ENCODE peak calls at places on chromosome X, in seven cellular contexts. T, P, R, H, U, A and W are unnamed samples.
A peak's percentile ranks its signal among the peaks of the same experiment; 100 is the strongest.

GRCh38 chrX:120731386-120731785 is 101.5 kb upstream of the C1GALT1C1 start:
- DNase-seq in T (no peak), H (no peak), P (no peak), U (no peak), A (no peak), R (no peak), W (no peak)

GRCh38 chrX:153598541-153599191 is at the start of gene CCNQ:
- DNase-seq in U (no peak), T (peak; percentile 31), P (no peak), A (no peak), H (no peak), R (peak; percentile 20), W (peak; percentile 36)

GRCh38 chrX:16797841-16798240 is 11.6 kb downstream of the TXLNG start:
- DNase-seq in P (no peak), T (no peak), A (no peak), R (no peak), H (no peak), U (no peak), W (no peak)

GRCh38 chrX:19630776-19631707 is 115.7 kb upstream of the MAP3K15 start:
- DNase-seq in R (no peak), P (no peak), H (no peak), A (no peak), U (no peak), T (peak; percentile 39), W (no peak)

GRCh38 chrX:132331532-132331931 is 112.3 kb upstream of the RAP2C start:
- DNase-seq in T (no peak), P (no peak), U (no peak), H (no peak), A (no peak), R (no peak), W (no peak)

GRCh38 chrX:2541603-2542002 is 40.8 kb upstream of the DHRSX start:
- DNase-seq in A (no peak), R (no peak), H (no peak), T (no peak), U (no peak), P (no peak), W (no peak)

GRCh38 chrX:152904151-152905080 is 6.5 kb downstream of the ZNF185 start:
- DNase-seq in R (peak; percentile 28), U (peak; percentile 35), A (no peak), T (peak; percentile 28), P (peak; percentile 52), H (peak; percentile 56), W (peak; percentile 68)

GRCh38 chrX:47796433-47796906 is 40.2 kb upstream of the ZNF81 start:
- DNase-seq in P (no peak), R (no peak), U (no peak), A (no peak), T (peak; percentile 2), H (no peak), W (peak; percentile 67)

GRCh38 chrX:119067023-119067739 is 5.6 kb upstream of the CT47C1 start:
- DNase-seq in A (no peak), P (peak; percentile 37), H (peak; percentile 50), T (peak; percentile 54), U (peak; percentile 3), R (peak; percentile 22), W (peak; percentile 47)

GRCh38 chrX:154370882-154371770 is 3.3 kb downstream of the FLNA start:
- DNase-seq in A (peak; percentile 96), P (peak; percentile 89), T (peak; percentile 94), U (peak; percentile 83), H (peak; percentile 77), R (peak; percentile 94), W (peak; percentile 92)

GRCh38 chrX:40646489-40647306 is 663 bp downstream of the CXorf38 start:
- DNase-seq in H (peak; percentile 6), A (peak; percentile 75), T (peak; percentile 26), P (peak; percentile 24), R (peak; percentile 31), U (peak; percentile 25), W (peak; percentile 24)

GRCh38 chrX:108399427-108400165 is 38.6 kb downstream of the COL4A6 start:
- DNase-seq in R (no peak), H (no peak), U (no peak), T (no peak), A (no peak), P (no peak), W (peak; percentile 84)

GRCh38 chrX:50889582-50889981 is 21.0 kb upstream of the BMP15 start:
- DNase-seq in T (no peak), R (no peak), A (no peak), P (no peak), U (no peak), H (no peak), W (no peak)

GRCh38 chrX:31459361-31459760 is 387.5 kb upstream of the FTHL17 start:
- DNase-seq in P (no peak), H (no peak), R (no peak), T (no peak), U (no peak), A (no peak), W (peak; percentile 42)

GRCh38 chrX:20620301-20620700 is 353.6 kb upstream of the RPS6KA3 start:
- DNase-seq in P (no peak), T (peak; percentile 22), H (no peak), U (no peak), R (no peak), A (no peak), W (peak; percentile 55)